ENCODE peak calls at places on chromosome X, in eight cellular contexts. H is progenitor cell of endocrine pancreas; S is substantia nigra; N is stimulated activated CD8-positive, alpha-beta memory T cell treated with anti-CD3 and anti-CD28 coated beads, Interleukin-7, amount 100 ng/mL, for 48 hours; D is activated CD8-positive, alpha-beta memory T cell treated with anti-CD3 and anti-CD28 coated beads, Interleukin-2, amount 50 U/mL, for 48 hours; V is cardiac muscle cell; M is mesothelial cell of epicardium; Q is T-cell. A is an unnamed sample.
A peak's percentile ranks its signal among the peaks of the same experiment; 100 is the strongest.

GRCh38 chrX:38036471-38036870 is 30.1 kb downstream of the SYTL5 start:
- DNase-seq in H (no peak), S (no peak), N (no peak), D (no peak), V (no peak), M (no peak), Q (no peak), A (no peak)

GRCh38 chrX:107450823-107451509 is 1.5 kb downstream of the FRMPD3 start:
- DNase-seq in H (no peak), S (no peak), N (no peak), D (no peak), V (no peak), M (no peak), Q (peak; percentile 20), A (no peak)

GRCh38 chrX:139058831-139059495 is 347.4 kb upstream of the FGF13 start:
- DNase-seq in H (no peak), S (no peak), N (no peak), D (no peak), V (no peak), M (no peak), Q (no peak), A (no peak)

GRCh38 chrX:134547047-134547679 is 87.2 kb downstream of the HPRT1 start:
- DNase-seq in H (no peak), S (no peak), N (no peak), D (no peak), V (peak; percentile 52), M (no peak), Q (no peak), A (no peak)

GRCh38 chrX:10769165-10769564 is 148.8 kb upstream of the MID1 start:
- DNase-seq in H (no peak), S (no peak), N (no peak), D (no peak), V (peak; percentile 55), M (no peak), Q (no peak), A (peak; percentile 8)

GRCh38 chrX:155632424-155633100 is 19.8 kb upstream of the TMLHE start:
- DNase-seq in H (no peak), S (no peak), N (no peak), D (no peak), V (no peak), M (no peak), Q (no peak), A (no peak)

GRCh38 chrX:55057691-55058249 is 17.1 kb upstream of the PAGE2B start:
- DNase-seq in H (no peak), S (no peak), N (no peak), D (no peak), V (peak; percentile 54), M (no peak), Q (no peak), A (peak; percentile 47)

GRCh38 chrX:134935286-134935685 is 55.5 kb upstream of the SMIM10 start:
- DNase-seq in H (no peak), S (no peak), N (no peak), D (no peak), V (no peak), M (no peak), Q (no peak), A (no peak)

GRCh38 chrX:10847333-10847732 is 226.9 kb upstream of the MID1 start:
- DNase-seq in H (no peak), S (no peak), N (no peak), D (no peak), V (no peak), M (no peak), Q (no peak), A (no peak)

GRCh38 chrX:136292656-136293055 is 8.1 kb upstream of the ADGRG4 start:
- DNase-seq in H (no peak), S (no peak), N (no peak), D (no peak), V (no peak), M (no peak), Q (no peak), A (no peak)

A was measured in T47D.